ENCODE peak calls at places on chromosomes 12 and 14, in five cellular contexts. One of them, this sample, is unnamed. For H3K9me3, the result is how much of the 10 kb centered on the place peaks cover.

GRCh38 chr12:3359478-3359877 is 131.5 kb upstream of the PRMT8 start:
- DNase-seq in fibroblast of lung: no peak
- DNase-seq in right cardiac atrium: no peak
- DNase-seq in CD8-positive, alpha-beta memory T cell: no peak
- DNase-seq in PC-3: no peak
- DNase-seq in this sample: no peak

GRCh38 chr12:104618691-104619090 is 161.9 kb downstream of the CHST11 start:
- DNase-seq in fibroblast of lung: no peak
- DNase-seq in right cardiac atrium: no peak
- DNase-seq in CD8-positive, alpha-beta memory T cell: no peak
- DNase-seq in PC-3: no peak
- DNase-seq in this sample: no peak

GRCh38 chr12:23964812-23965211 is 15.3 kb upstream of the SOX5 start:
- DNase-seq in fibroblast of lung: no peak
- DNase-seq in right cardiac atrium: no peak
- DNase-seq in CD8-positive, alpha-beta memory T cell: no peak
- DNase-seq in PC-3: no peak
- DNase-seq in this sample: no peak

GRCh38 chr14:30528119-30528518 is 30.8 kb upstream of the G2E3 start:
- DNase-seq in fibroblast of lung: no peak
- DNase-seq in right cardiac atrium: no peak
- DNase-seq in CD8-positive, alpha-beta memory T cell: no peak
- DNase-seq in PC-3: no peak
- DNase-seq in this sample: no peak

GRCh38 chr12:29155079-29155478 is 6.0 kb downstream of the FAR2 start:
- DNase-seq in fibroblast of lung: no peak
- DNase-seq in right cardiac atrium: no peak
- DNase-seq in CD8-positive, alpha-beta memory T cell: no peak
- DNase-seq in PC-3: no peak
- DNase-seq in this sample: no peak

GRCh38 chr14:50978888-50979287 is 34.6 kb upstream of the PYGL start:
- DNase-seq in fibroblast of lung: no peak
- DNase-seq in right cardiac atrium: no peak
- DNase-seq in CD8-positive, alpha-beta memory T cell: no peak
- DNase-seq in PC-3: no peak
- DNase-seq in this sample: no peak

GRCh38 chr12:58818546-58818945 is 101.8 kb downstream of the LRIG3 start:
- DNase-seq in fibroblast of lung: peak
- DNase-seq in right cardiac atrium: no peak
- DNase-seq in CD8-positive, alpha-beta memory T cell: no peak
- DNase-seq in PC-3: peak
- DNase-seq in this sample: no peak

GRCh38 chr12:49233842-49234526 is 30.9 kb upstream of the TUBA1C start:
- DNase-seq in fibroblast of lung: no peak
- DNase-seq in right cardiac atrium: peak
- DNase-seq in CD8-positive, alpha-beta memory T cell: no peak
- DNase-seq in PC-3: no peak
- DNase-seq in this sample: peak

GRCh38 chr12:17372508-17372907 is 717.5 kb downstream of the RERGL start:
- DNase-seq in fibroblast of lung: no peak
- DNase-seq in right cardiac atrium: no peak
- DNase-seq in CD8-positive, alpha-beta memory T cell: no peak
- DNase-seq in PC-3: no peak
- DNase-seq in this sample: no peak

GRCh38 chr14:93064411-93065271 is 51.1 kb downstream of the ITPK1 start:
- DNase-seq in fibroblast of lung: no peak
- DNase-seq in right cardiac atrium: no peak
- DNase-seq in CD8-positive, alpha-beta memory T cell: no peak
- DNase-seq in PC-3: no peak
- DNase-seq in this sample: no peak

GRCh38 chr14:55638665-55639064 is 58.7 kb downstream of the KTN1 start:
- DNase-seq in fibroblast of lung: no peak
- DNase-seq in right cardiac atrium: no peak
- DNase-seq in CD8-positive, alpha-beta memory T cell: no peak
- DNase-seq in PC-3: no peak
- DNase-seq in this sample: no peak

GRCh38 chr12:119179335-119180021 is 747 bp downstream of the HSPB8 start:
- DNase-seq in fibroblast of lung: peak
- DNase-seq in right cardiac atrium: no peak
- DNase-seq in CD8-positive, alpha-beta memory T cell: no peak
- DNase-seq in PC-3: peak
- DNase-seq in this sample: peak

GRCh38 chr14:22379727-22380126 is 209.3 kb downstream of the DAD1 start:
- DNase-seq in fibroblast of lung: no peak
- DNase-seq in right cardiac atrium: no peak
- DNase-seq in CD8-positive, alpha-beta memory T cell: no peak
- DNase-seq in PC-3: peak
- DNase-seq in this sample: no peak

GRCh38 chr12:28191018-28191595 is 851 bp downstream of the CCDC91 start:
- DNase-seq in fibroblast of lung: no peak
- DNase-seq in right cardiac atrium: no peak
- DNase-seq in CD8-positive, alpha-beta memory T cell: peak
- DNase-seq in PC-3: peak
- DNase-seq in this sample: no peak

GRCh38 chr14:92012121-92012748 is 27.6 kb downstream of the TRIP11 start:
- DNase-seq in fibroblast of lung: no peak
- DNase-seq in right cardiac atrium: no peak
- DNase-seq in CD8-positive, alpha-beta memory T cell: no peak
- DNase-seq in PC-3: no peak
- DNase-seq in this sample: no peak

GRCh38 chr14:101954501-101954900 is 9.9 kb upstream of the DYNC1H1 start:
- DNase-seq in fibroblast of lung: no peak
- DNase-seq in right cardiac atrium: no peak
- DNase-seq in CD8-positive, alpha-beta memory T cell: no peak
- DNase-seq in PC-3: no peak
- DNase-seq in this sample: no peak

GRCh38 chr14:101780887-101781239 is 19.4 kb downstream of the PPP2R5C start:
- DNase-seq in fibroblast of lung: no peak
- DNase-seq in right cardiac atrium: no peak
- DNase-seq in CD8-positive, alpha-beta memory T cell: no peak
- DNase-seq in PC-3: no peak
- DNase-seq in this sample: peak

GRCh38 chr12:3178671-3179413 is 101.7 kb downstream of the TSPAN9 start:
- DNase-seq in fibroblast of lung: no peak
- DNase-seq in right cardiac atrium: no peak
- DNase-seq in CD8-positive, alpha-beta memory T cell: peak
- DNase-seq in PC-3: no peak
- DNase-seq in this sample: no peak

GRCh38 chr12:97404549-97404948 is 58.1 kb upstream of the RMST start:
- DNase-seq in fibroblast of lung: peak
- DNase-seq in right cardiac atrium: no peak
- DNase-seq in CD8-positive, alpha-beta memory T cell: no peak
- DNase-seq in PC-3: peak
- DNase-seq in this sample: peak

GRCh38 chr14:50335989-50336391 is 23.9 kb downstream of the DMAC2L start:
- DNase-seq in fibroblast of lung: peak
- DNase-seq in right cardiac atrium: peak
- DNase-seq in CD8-positive, alpha-beta memory T cell: no peak
- DNase-seq in PC-3: no peak
- DNase-seq in this sample: peak

GRCh38 chr14:72513994-72514659 is 379.8 kb downstream of the DPF3 start:
- DNase-seq in fibroblast of lung: peak
- DNase-seq in right cardiac atrium: no peak
- DNase-seq in CD8-positive, alpha-beta memory T cell: no peak
- DNase-seq in PC-3: peak
- DNase-seq in this sample: no peak

GRCh38 chr14:32075636-32076277 is 1.3 kb upstream of the ARHGAP5 start:
- DNase-seq in fibroblast of lung: peak
- DNase-seq in right cardiac atrium: no peak
- DNase-seq in CD8-positive, alpha-beta memory T cell: no peak
- DNase-seq in PC-3: peak
- DNase-seq in this sample: peak

GRCh38 chr14:68583527-68584275 is 209.2 kb downstream of the ZFP36L1 start:
- DNase-seq in fibroblast of lung: no peak
- DNase-seq in right cardiac atrium: no peak
- DNase-seq in CD8-positive, alpha-beta memory T cell: no peak
- DNase-seq in PC-3: no peak
- DNase-seq in this sample: peak

GRCh38 chr14:106228541-106229158 is 702.3 kb downstream of the TMEM121 start:
- DNase-seq in fibroblast of lung: no peak
- DNase-seq in right cardiac atrium: no peak
- DNase-seq in CD8-positive, alpha-beta memory T cell: no peak
- DNase-seq in PC-3: no peak
- DNase-seq in this sample: no peak
- H3K9me3 ChIP-seq in fibroblast of lung: under half
- H3K9me3 ChIP-seq in right cardiac atrium: under half
- H3K9me3 ChIP-seq in CD8-positive, alpha-beta memory T cell: under half
- H3K9me3 ChIP-seq in PC-3: under half
- H3K9me3 ChIP-seq in this sample: under half

DNA sequence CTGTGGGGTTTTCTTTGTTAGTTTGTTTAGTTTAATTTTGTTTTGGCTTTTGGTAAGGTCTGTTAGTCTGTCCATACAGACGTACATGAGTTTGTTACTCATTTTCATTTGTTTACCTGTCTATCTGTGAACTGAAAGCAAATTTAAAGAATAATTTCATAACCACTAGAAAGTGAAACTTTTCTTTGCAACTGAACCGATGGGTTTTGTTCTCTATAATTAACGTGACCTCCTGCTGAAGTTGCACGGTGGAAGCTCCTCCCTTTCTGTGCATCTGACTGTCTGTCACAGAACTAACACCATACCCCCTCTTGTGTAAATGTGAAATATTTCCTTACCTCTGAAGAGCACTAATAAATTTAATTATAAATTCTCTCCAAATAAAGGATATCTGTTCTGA is 595.5 kb downstream of the GALC start:
- DNase-seq in fibroblast of lung: no peak
- DNase-seq in right cardiac atrium: no peak
- DNase-seq in CD8-positive, alpha-beta memory T cell: no peak
- DNase-seq in PC-3: no peak
- DNase-seq in this sample: no peak
- H3K9me3 ChIP-seq in fibroblast of lung: under half
- H3K9me3 ChIP-seq in right cardiac atrium: under half
- H3K9me3 ChIP-seq in CD8-positive, alpha-beta memory T cell: under half
- H3K9me3 ChIP-seq in PC-3: under half
- H3K9me3 ChIP-seq in this sample: under half

GRCh38 chr12:132925597-132926416 is 30.3 kb downstream of the ZNF605 start:
- DNase-seq in fibroblast of lung: no peak
- DNase-seq in right cardiac atrium: no peak
- DNase-seq in CD8-positive, alpha-beta memory T cell: no peak
- DNase-seq in PC-3: no peak
- DNase-seq in this sample: no peak

GRCh38 chr12:132926417-132926833 is 29.7 kb downstream of the ZNF605 start:
- DNase-seq in fibroblast of lung: no peak
- DNase-seq in right cardiac atrium: no peak
- DNase-seq in CD8-positive, alpha-beta memory T cell: no peak
- DNase-seq in PC-3: no peak
- DNase-seq in this sample: no peak

GRCh38 chr12:132922676-132923075 is 33.4 kb downstream of the ZNF605 start:
- DNase-seq in fibroblast of lung: no peak
- DNase-seq in right cardiac atrium: no peak
- DNase-seq in CD8-positive, alpha-beta memory T cell: no peak
- DNase-seq in PC-3: no peak
- DNase-seq in this sample: no peak

GRCh38 chr12:132923356-132923909 is 32.7 kb downstream of the ZNF605 start:
- DNase-seq in fibroblast of lung: no peak
- DNase-seq in right cardiac atrium: no peak
- DNase-seq in CD8-positive, alpha-beta memory T cell: no peak
- DNase-seq in PC-3: no peak
- DNase-seq in this sample: no peak

GRCh38 chr12:132924356-132924755 is 31.8 kb downstream of the ZNF605 start:
- DNase-seq in fibroblast of lung: no peak
- DNase-seq in right cardiac atrium: no peak
- DNase-seq in CD8-positive, alpha-beta memory T cell: no peak
- DNase-seq in PC-3: no peak
- DNase-seq in this sample: no peak
- H3K9me3 ChIP-seq in fibroblast of lung: under half
- H3K9me3 ChIP-seq in right cardiac atrium: under half
- H3K9me3 ChIP-seq in CD8-positive, alpha-beta memory T cell: half or more
- H3K9me3 ChIP-seq in PC-3: half or more
- H3K9me3 ChIP-seq in this sample: under half

GRCh38 chr12:120905856-120906384 is 1.8 kb upstream of the SPPL3 start:
- DNase-seq in fibroblast of lung: no peak
- DNase-seq in right cardiac atrium: no peak
- DNase-seq in CD8-positive, alpha-beta memory T cell: no peak
- DNase-seq in PC-3: no peak
- DNase-seq in this sample: no peak

GRCh38 chr12:120903382-120903817 is 758 bp downstream of the SPPL3 start:
- DNase-seq in fibroblast of lung: peak
- DNase-seq in right cardiac atrium: peak
- DNase-seq in CD8-positive, alpha-beta memory T cell: peak
- DNase-seq in PC-3: peak
- DNase-seq in this sample: peak

GRCh38 chr12:120903818-120904773 is at the start of gene SPPL3:
- DNase-seq in fibroblast of lung: peak
- DNase-seq in right cardiac atrium: peak
- DNase-seq in CD8-positive, alpha-beta memory T cell: peak
- DNase-seq in PC-3: peak
- DNase-seq in this sample: peak

GRCh38 chr12:120901818-120902217 is 2.3 kb downstream of the SPPL3 start:
- DNase-seq in fibroblast of lung: no peak
- DNase-seq in right cardiac atrium: no peak
- DNase-seq in CD8-positive, alpha-beta memory T cell: no peak
- DNase-seq in PC-3: peak
- DNase-seq in this sample: no peak

GRCh38 chr12:120902846-120903381 is 1.2 kb downstream of the SPPL3 start:
- DNase-seq in fibroblast of lung: no peak
- DNase-seq in right cardiac atrium: no peak
- DNase-seq in CD8-positive, alpha-beta memory T cell: no peak
- DNase-seq in PC-3: peak
- DNase-seq in this sample: no peak
- H3K9me3 ChIP-seq in fibroblast of lung: under half
- H3K9me3 ChIP-seq in right cardiac atrium: under half
- H3K9me3 ChIP-seq in CD8-positive, alpha-beta memory T cell: under half
- H3K9me3 ChIP-seq in PC-3: under half
- H3K9me3 ChIP-seq in this sample: under half

DNA sequence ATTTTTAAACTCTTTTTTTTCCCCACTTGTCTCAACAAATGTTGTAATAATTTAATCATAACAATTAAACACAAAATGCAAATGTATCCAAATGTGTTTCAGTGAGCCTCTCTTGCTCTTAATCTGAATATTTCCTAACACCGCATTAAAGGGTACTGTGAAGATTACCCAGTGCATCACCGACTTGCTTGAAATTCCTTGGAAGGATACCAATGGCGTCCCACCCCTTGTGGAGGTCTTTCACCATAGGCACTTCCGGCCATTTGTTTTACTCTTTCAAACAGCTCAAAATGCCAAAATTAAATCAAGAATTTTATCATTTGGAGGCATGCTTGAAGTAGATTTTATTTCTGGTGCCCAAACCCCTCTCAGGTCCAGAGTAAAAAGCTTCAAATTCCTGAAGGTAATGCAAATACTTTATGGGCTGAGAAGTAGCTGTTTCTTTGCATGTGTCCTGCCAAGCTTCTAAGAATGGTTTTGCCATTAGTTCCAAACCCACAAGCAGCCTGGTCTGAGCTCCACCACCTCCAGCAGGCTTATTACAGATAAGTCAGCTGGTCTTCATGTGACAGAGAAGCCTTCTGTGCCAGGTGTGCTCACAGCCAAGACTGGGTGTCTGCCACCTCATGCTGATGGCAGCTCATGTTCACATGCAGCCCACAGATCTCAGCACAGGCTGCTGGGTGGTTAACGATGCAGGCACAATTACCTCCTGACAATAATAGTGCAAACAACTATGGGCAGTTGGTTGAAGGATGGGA is 16.4 kb upstream of the NUDT4 start:
- DNase-seq in fibroblast of lung: no peak
- DNase-seq in right cardiac atrium: peak
- DNase-seq in CD8-positive, alpha-beta memory T cell: no peak
- DNase-seq in PC-3: no peak
- DNase-seq in this sample: peak
- H3K9me3 ChIP-seq in fibroblast of lung: under half
- H3K9me3 ChIP-seq in right cardiac atrium: under half
- H3K9me3 ChIP-seq in CD8-positive, alpha-beta memory T cell: under half
- H3K9me3 ChIP-seq in PC-3: under half
- H3K9me3 ChIP-seq in this sample: under half

GRCh38 chr12:83739602-83740001 is 1052.9 kb downstream of the TMTC2 start:
- DNase-seq in fibroblast of lung: no peak
- DNase-seq in right cardiac atrium: no peak
- DNase-seq in CD8-positive, alpha-beta memory T cell: no peak
- DNase-seq in PC-3: no peak
- DNase-seq in this sample: no peak
- H3K9me3 ChIP-seq in fibroblast of lung: under half
- H3K9me3 ChIP-seq in right cardiac atrium: under half
- H3K9me3 ChIP-seq in CD8-positive, alpha-beta memory T cell: under half
- H3K9me3 ChIP-seq in PC-3: under half
- H3K9me3 ChIP-seq in this sample: under half